ENCODE peak calls at places on chromosomes 3 and 15, in four cellular contexts. H, V, T and R are unnamed samples.
A peak's percentile ranks its signal among the peaks of the same experiment; 100 is the strongest.

GRCh38 chr3:190486201-190486865 is 27.6 kb upstream of the IL1RAP start:
- DNase-seq in H (no peak), V (no peak), T (no peak), R (no peak)

GRCh38 chr3:101725890-101726275 is 1.5 kb downstream of the CEP97 start:
- DNase-seq in H (no peak), V (no peak), T (no peak), R (no peak)

GRCh38 chr3:16883726-16884083 is 1.1 kb upstream of the PLCL2 start:
- DNase-seq in H (no peak), V (no peak), T (no peak), R (no peak)

GRCh38 chr3:188362405-188362831 is 208.5 kb downstream of the LPP start:
- DNase-seq in H (no peak), V (no peak), T (no peak), R (no peak)

GRCh38 chr15:48467801-48468200 is 136.6 kb downstream of the DUT start:
- DNase-seq in H (no peak), V (no peak), T (no peak), R (no peak)

GRCh38 chr3:53788038-53788437 is 58.2 kb downstream of the CHDH start:
- DNase-seq in H (no peak), V (no peak), T (no peak), R (no peak)

GRCh38 chr15:64134322-64134829 is 17.2 kb upstream of the SNX22 start:
- DNase-seq in H (no peak), V (no peak), T (no peak), R (no peak)

GRCh38 chr3:193243571-193243970 is 2.5 kb downstream of the PLAAT1 start:
- DNase-seq in H (no peak), V (no peak), T (no peak), R (no peak)

GRCh38 chr15:57329582-57330367 is 46.5 kb upstream of the CGNL1 start:
- DNase-seq in H (no peak), V (no peak), T (no peak), R (no peak)

GRCh38 chr15:58520936-58521292 is 89.1 kb downstream of the LIPC start:
- DNase-seq in H (no peak), V (no peak), T (peak; percentile 22), R (no peak)

GRCh38 chr3:196501316-196502064 is 2.1 kb downstream of the RNF168 start:
- DNase-seq in H (no peak), V (no peak), T (no peak), R (no peak)

GRCh38 chr15:37751401-37751800 is 183.0 kb upstream of the TMCO5A start:
- DNase-seq in H (no peak), V (no peak), T (no peak), R (no peak)

GRCh38 chr3:179163503-179163902 is 15.3 kb downstream of the PIK3CA start:
- DNase-seq in H (no peak), V (no peak), T (no peak), R (no peak)

GRCh38 chr15:50418041-50418583 is 6.1 kb upstream of the USP8 start:
- DNase-seq in H (no peak), V (no peak), T (no peak), R (no peak)

DNA sequence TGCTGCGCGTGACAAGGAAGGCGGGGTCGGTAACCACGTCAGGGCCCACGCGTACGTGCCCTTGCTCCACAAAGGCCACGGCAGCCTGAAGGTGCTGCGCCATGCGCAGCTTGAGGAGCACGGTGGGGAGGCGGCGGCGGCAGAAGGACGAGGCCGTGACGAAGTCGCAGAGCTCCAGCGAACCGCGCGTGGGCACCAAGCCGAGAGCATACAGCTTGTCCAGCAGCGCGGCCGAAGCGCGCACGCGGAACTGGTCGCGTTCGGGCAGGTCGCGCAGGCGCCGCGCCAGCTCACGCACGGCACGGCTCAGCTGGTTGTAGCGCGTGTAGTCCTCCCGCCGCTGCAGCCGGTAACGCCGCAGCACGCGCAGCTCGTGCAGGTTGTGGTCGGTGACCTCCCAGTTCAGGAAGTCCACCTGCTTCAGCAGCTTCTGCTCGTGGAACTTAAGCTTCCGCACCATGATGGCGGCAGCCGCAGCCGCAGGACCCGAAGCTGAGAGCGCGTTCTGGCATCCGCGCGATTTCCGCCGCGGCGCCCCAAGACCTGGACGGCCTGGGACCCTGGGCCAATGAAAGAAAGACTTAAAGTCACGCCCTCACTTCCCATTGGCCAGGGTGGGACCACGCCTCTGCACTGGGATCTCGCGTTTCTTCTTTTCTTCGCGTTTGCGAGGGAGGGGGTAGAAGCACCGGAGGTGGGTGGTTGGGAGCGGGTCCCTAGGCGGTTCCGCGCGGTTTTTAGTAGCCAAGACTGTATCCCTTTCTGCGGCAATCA is at the start of gene IMP3:
- DNase-seq in H (peak; percentile 70), V (peak; percentile 86), T (peak; percentile 95), R (peak; percentile 89)
- TF ChIP-seq CTCF in H (no peak), V (no peak), T (no peak), R (no peak)

GRCh38 chr15:96047255-96047931 is 283.1 kb upstream of the NR2F2 start:
- DNase-seq in H (no peak), V (no peak), T (no peak), R (no peak)
- TF ChIP-seq CTCF in H (no peak), V (no peak), T (no peak), R (no peak)

DNA sequence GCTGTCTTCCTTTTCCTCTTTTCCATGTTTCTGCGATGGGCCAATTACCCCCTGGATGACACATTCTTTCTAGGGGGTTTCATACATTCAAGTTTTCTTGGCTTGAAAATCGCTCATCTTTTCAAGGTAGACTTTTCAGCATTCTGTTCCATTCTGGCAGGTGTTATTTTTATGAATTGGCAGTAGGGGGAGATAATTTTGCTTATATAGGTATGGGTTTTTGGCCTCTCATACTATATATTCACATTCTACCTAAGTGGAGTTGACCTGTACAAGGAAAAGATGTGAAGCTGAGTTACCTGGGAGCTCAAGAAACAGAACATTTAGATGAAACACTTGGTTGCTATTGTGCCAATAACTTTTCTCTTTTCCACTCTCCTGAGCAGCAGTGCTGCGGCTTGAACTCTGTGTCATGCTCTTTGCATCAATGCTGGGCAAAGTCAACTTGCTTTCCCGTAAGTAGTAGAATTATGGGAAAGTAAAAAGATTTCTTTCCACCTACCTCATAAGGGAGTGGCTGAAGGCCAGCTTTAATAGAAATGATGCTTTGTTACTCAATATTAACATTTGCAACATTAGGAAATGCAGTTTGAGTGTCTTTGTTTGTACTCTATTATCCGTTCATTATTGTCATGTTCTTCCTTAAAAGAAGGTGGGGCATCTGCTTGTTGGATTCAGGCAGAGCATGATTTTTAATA is 27.9 kb upstream of the MFSD1 start:
- DNase-seq in H (no peak), V (no peak), T (no peak), R (no peak)
- TF ChIP-seq CTCF in H (no peak), V (no peak), T (no peak), R (no peak)

DNA sequence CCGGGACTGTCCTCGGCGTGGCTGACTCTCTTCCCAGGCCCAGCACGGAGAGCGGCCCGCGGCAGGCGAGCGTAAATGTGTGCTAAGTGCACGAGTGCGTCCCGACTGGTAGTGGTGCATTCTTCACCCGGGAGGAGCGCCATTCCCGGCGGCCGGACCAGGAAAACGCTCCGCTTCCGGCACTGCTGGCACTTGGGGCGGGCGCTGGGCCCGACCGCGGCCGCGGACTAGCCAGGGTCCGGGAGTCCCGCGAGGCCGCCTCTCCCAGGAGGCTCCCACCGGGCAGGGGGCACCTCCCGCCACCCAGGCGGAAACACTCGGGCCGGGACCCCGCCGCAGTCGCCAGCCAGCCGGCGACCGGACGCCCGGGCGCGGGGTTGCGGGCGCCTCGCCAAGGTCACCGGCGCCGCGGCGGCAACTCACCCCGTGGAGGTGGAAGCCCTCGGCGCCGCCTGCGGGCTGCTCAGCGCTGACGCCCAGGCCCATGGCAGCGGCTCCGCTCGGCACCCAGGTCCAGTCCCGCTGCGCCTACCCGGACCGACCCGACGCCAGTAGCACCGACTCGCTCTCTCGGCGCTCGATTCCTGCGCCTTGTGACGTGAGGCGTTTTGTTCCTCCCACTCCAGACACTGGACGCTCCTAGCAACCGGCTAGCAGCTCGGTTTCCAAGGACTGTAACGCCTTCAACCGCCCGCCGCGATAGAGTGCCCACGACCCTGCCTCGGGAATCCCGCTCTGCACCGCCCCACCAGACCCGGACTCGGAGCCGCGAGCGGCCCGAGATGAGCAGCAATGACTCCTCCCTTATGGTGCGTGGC is at the start of the genes GORASP1 and TTC21A:
- DNase-seq in H (peak; percentile 58), V (peak; percentile 47), T (peak; percentile 83), R (peak; percentile 57)
- TF ChIP-seq CTCF in H (no peak), V (no peak), T (no peak), R (no peak)

DNA sequence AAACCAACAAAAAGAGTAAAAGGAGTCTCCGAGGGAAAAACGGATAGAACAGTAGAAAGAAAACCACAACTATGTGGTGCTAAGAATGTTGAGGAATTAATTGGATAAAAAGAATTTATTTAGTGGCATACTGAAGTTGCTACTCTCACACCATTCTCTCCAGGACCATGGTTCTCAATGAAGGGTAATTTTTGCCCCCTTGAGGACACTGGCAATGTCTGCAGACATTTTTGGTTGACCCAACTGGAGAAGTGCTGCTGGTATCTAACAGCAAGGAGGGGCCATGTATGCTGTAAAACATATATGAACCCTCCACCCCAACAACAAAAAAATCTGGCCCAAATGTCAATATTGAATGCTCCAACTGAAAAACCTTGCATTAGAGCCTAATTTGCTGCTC is 85.9 kb upstream of the CSPG5 start:
- DNase-seq in H (no peak), V (no peak), T (peak; percentile 11), R (no peak)
- TF ChIP-seq CTCF in H (no peak), V (no peak), T (peak; percentile 20), R (no peak)